ENCODE peak calls at places on chromosome 22, in nine cellular contexts. B, K, Y, N, D, I, J, T and W are unnamed samples.
A peak's percentile ranks its signal among the peaks of the same experiment; 100 is the strongest.

GRCh38 chr22:33389927-33390326 is 331.7 kb upstream of the SYN3 start:
- DNase-seq in N (no peak), K (no peak), J (no peak), T (no peak), I (no peak), D (no peak), Y (no peak), B (no peak), W (no peak)

GRCh38 chr22:37753746-37754145 is 54.0 kb upstream of the GCAT start:
- DNase-seq in N (peak; percentile 39), B (no peak), T (no peak), I (no peak), D (no peak), K (no peak), J (no peak), Y (peak; percentile 56), W (no peak)

GRCh38 chr22:39959640-39960447 is at the start of gene TMA7B:
- DNase-seq in K (no peak), T (no peak), N (no peak), J (no peak), Y (peak; percentile 57), D (no peak), I (peak; percentile 54), B (no peak), W (no peak)

GRCh38 chr22:43562843-43563242 is 151.0 kb downstream of the MPPED1 start:
- DNase-seq in J (no peak), I (no peak), N (no peak), Y (peak; percentile 61), T (peak; percentile 49), B (no peak), D (no peak), K (no peak), W (peak; percentile 42)

GRCh38 chr22:44206696-44207095 is 26.0 kb downstream of the PARVG start:
- DNase-seq in J (no peak), Y (no peak), I (no peak), N (no peak), B (peak; percentile 54), K (no peak), D (no peak), T (no peak), W (no peak)

GRCh38 chr22:33922268-33922667 is 2.0 kb upstream of the LARGE1 start:
- DNase-seq in I (no peak), T (peak; percentile 80), B (peak; percentile 80), N (peak; percentile 36), J (peak; percentile 49), K (no peak), D (peak; percentile 36), Y (peak; percentile 69), W (no peak)

GRCh38 chr22:45775569-45776312 is 104.1 kb downstream of the ATXN10 start:
- DNase-seq in D (no peak), J (no peak), B (no peak), K (peak; percentile 72), Y (no peak), T (no peak), I (no peak), N (no peak), W (no peak)

GRCh38 chr22:44801476-44801875 is 49.1 kb downstream of the ARHGAP8 start:
- DNase-seq in K (no peak), I (no peak), N (no peak), J (no peak), Y (no peak), D (no peak), T (no peak), B (no peak), W (no peak)

GRCh38 chr22:38724176-38724575 is 18.4 kb downstream of the GTPBP1 start:
- DNase-seq in T (no peak), D (no peak), B (peak; percentile 42), I (no peak), J (no peak), N (no peak), Y (no peak), K (no peak), W (no peak)

GRCh38 chr22:46021577-46021976 is 44.6 kb upstream of the WNT7B start:
- DNase-seq in T (peak; percentile 38), K (no peak), I (no peak), Y (no peak), N (no peak), B (peak; percentile 55), D (no peak), J (peak; percentile 14), W (no peak)

GRCh38 chr22:37560682-37561208 is 465 bp downstream of the CDC42EP1 start:
- DNase-seq in Y (peak; percentile 91), T (no peak), N (peak; percentile 83), J (peak; percentile 78), I (peak; percentile 57), D (no peak), B (peak; percentile 81), K (no peak), W (no peak)

GRCh38 chr22:47210686-47211085 is 448.2 kb downstream of the TBC1D22A start:
- DNase-seq in D (no peak), J (no peak), N (no peak), K (no peak), T (peak; percentile 50), Y (no peak), B (peak; percentile 21), I (no peak), W (no peak)

GRCh38 chr22:47209547-47210023 is 447.1 kb downstream of the TBC1D22A start:
- DNase-seq in K (no peak), N (no peak), J (no peak), D (no peak), I (no peak), Y (peak; percentile 61), T (peak; percentile 70), B (peak; percentile 51), W (no peak)

GRCh38 chr22:47210112-47210657 is 447.7 kb downstream of the TBC1D22A start:
- DNase-seq in K (no peak), B (no peak), Y (no peak), N (no peak), T (peak; percentile 53), I (no peak), D (no peak), J (no peak), W (no peak)

GRCh38 chr22:47215851-47216250 is 453.4 kb downstream of the TBC1D22A start:
- DNase-seq in Y (no peak), K (no peak), T (peak; percentile 66), I (no peak), B (peak; percentile 12), J (no peak), D (no peak), N (no peak), W (no peak)

DNA sequence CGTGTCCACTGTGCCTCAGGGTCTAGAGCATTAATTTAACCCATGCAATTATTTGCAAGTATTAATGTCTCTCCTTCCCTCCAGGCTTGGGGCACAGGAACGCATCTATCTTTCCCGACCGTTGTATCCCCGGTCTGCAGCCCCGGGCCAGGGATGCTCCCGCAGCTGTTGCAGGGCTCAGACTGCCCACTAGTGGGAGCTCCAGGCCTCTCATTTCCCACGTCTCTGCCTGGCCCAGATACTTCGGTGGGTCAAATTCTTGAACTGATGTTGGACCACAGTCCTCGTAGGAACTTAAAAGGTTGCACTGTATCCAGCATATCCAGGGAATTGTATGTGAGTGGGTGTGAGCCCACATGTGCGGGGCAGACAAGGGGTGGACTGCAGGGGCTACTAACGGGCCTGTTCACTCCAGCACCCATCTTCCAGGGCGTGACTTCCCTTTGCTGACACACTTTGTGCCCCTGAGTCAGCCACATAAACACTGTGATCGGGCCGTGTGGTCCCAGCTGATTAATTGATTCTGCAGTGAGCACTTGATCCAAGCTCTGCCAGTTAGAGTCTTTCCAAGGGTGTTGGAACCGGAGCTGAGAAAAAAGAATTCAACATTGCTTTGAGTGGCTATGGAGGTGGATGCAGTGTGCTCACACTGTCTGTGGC is 451.3 kb downstream of the TBC1D22A start:
- DNase-seq in K (no peak), I (peak; percentile 62), B (peak; percentile 33), Y (peak; percentile 56), T (peak; percentile 59), D (no peak), N (no peak), J (no peak), W (no peak)
- H3K27me3 ChIP-seq in K (no peaks in the 10 kb centered on the region), I (no peaks in the 10 kb centered on the region), B (no peaks in the 10 kb centered on the region), Y (no peaks in the 10 kb centered on the region), T (no peaks in the 10 kb centered on the region), D (no peaks in the 10 kb centered on the region), N (no peaks in the 10 kb centered on the region), J (no peaks in the 10 kb centered on the region), W (no peaks in the 10 kb centered on the region)

GRCh38 chr22:17862646-17863181 is 88.4 kb upstream of the BID start:
- DNase-seq in T (no peak), N (no peak), B (no peak), Y (no peak), K (no peak), D (no peak), I (no peak), J (no peak), W (no peak)
- H3K27ac ChIP-seq in T (no peak overlapping the region), N (no peak overlapping the region), B (no peak overlapping the region), Y (no peak overlapping the region), K (no peak overlapping the region), D (no peak overlapping the region), I (no peak overlapping the region), J (no peak overlapping the region), W (peak overlapping the region; percentile 26)

GRCh38 chr22:23857606-23858483 is at the start of gene SLC2A11:
- DNase-seq in J (peak; percentile 96), Y (peak; percentile 94), I (peak; percentile 90), K (peak; percentile 96), N (peak; percentile 95), T (peak; percentile 98), D (peak; percentile 87), B (peak; percentile 98), W (peak; percentile 97)
- TF ChIP-seq POLR2A in J (peak; percentile 36), Y (peak; percentile 56), I (peak; percentile 82), K (peak; percentile 96), N (peak; percentile 43), T (peak; percentile 37), D (peak; percentile 62), B (peak; percentile 83), W (peak; percentile 58)

GRCh38 chr22:22346401-22347107 is 102.0 kb downstream of the VPREB1 start:
- DNase-seq in K (no peak), D (no peak), I (no peak), T (no peak), N (no peak), J (no peak), Y (no peak), B (no peak), W (peak; percentile 60)

GRCh38 chr22:22348127-22348814 is 103.7 kb downstream of the VPREB1 start:
- DNase-seq in T (no peak), B (no peak), I (no peak), D (no peak), N (no peak), K (no peak), J (no peak), Y (no peak), W (peak; percentile 62)

GRCh38 chr22:22348815-22349454 is 104.3 kb downstream of the VPREB1 start:
- DNase-seq in B (no peak), T (no peak), N (no peak), J (no peak), K (no peak), I (no peak), D (no peak), Y (no peak), W (peak; percentile 75)

GRCh38 chr22:22351366-22351765 is 106.8 kb downstream of the VPREB1 start:
- DNase-seq in N (no peak), Y (no peak), K (no peak), T (no peak), B (no peak), I (no peak), J (no peak), D (no peak), W (peak; percentile 64)

DNA sequence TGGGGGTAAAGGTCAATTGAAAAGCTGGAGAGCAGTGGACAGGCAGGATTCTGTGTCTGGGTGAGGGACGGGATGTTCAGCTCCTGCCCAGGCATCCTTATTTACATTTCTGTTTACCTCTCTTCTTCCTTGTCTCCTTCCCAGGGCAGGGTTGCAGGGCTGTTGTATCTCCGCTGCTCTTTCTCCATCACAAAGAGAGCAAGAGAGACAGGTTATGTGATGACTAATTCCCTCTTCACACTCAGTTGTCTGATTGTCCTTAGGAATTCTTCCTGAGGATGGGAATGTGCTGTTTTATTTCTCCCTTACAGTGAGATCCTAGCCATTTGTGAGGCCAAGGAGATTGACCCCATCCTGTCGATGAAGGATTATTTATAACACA is 104.9 kb downstream of the VPREB1 start:
- DNase-seq in I (no peak), J (no peak), K (no peak), T (no peak), N (no peak), Y (no peak), B (no peak), D (no peak), W (peak; percentile 53)
- H3K27me3 ChIP-seq in I (peaks cover 25% of the 10 kb centered on the region), J (no peaks in the 10 kb centered on the region), K (no peaks in the 10 kb centered on the region), T (peaks cover 23% of the 10 kb centered on the region), N (peaks cover 42% of the 10 kb centered on the region), Y (no peaks in the 10 kb centered on the region), B (peaks cover 3% of the 10 kb centered on the region), D (no peaks in the 10 kb centered on the region), W (no peaks in the 10 kb centered on the region)